ENCODE peak calls at places on chromosome 18, in nine cellular contexts. J, I, B, M, D, Q, O, Z and A are unnamed samples.

GRCh38 chr18:26655614-26656400 is 107.5 kb upstream of the KCTD1 start:
- DNase-seq in J (peak), I (peak), B (peak), M (no peak), D (peak), Q (peak), O (peak), Z (peak), A (no peak)

GRCh38 chr18:65659312-65659711 is 91.5 kb upstream of the CDH7 start:
- DNase-seq in J (no peak), I (no peak), B (no peak), M (no peak), D (no peak), Q (no peak), O (no peak), Z (no peak), A (no peak)

GRCh38 chr18:24212939-24213338 is 74.1 kb downstream of the CABYR start:
- DNase-seq in J (peak), I (no peak), B (no peak), M (no peak), D (no peak), Q (no peak), O (no peak), Z (no peak), A (no peak)

GRCh38 chr18:2902327-2902726 is 55.5 kb downstream of the EMILIN2 start:
- DNase-seq in J (no peak), I (peak), B (no peak), M (no peak), D (no peak), Q (no peak), O (no peak), Z (peak), A (no peak)

GRCh38 chr18:39698436-39698835 is 2132.8 kb upstream of the CELF4 start:
- DNase-seq in J (peak), I (no peak), B (no peak), M (no peak), D (no peak), Q (no peak), O (no peak), Z (no peak), A (no peak)

GRCh38 chr18:31369478-31369877 is 7.1 kb upstream of the DSG4 start:
- DNase-seq in J (no peak), I (no peak), B (no peak), M (no peak), D (no peak), Q (no peak), O (no peak), Z (no peak), A (no peak)

GRCh38 chr18:74190086-74190485 is 41.8 kb downstream of the TIMM21 start:
- DNase-seq in J (peak), I (no peak), B (no peak), M (no peak), D (no peak), Q (no peak), O (no peak), Z (no peak), A (no peak)

GRCh38 chr18:35559867-35560266 is 21.7 kb upstream of the GALNT1 start:
- DNase-seq in J (no peak), I (no peak), B (no peak), M (no peak), D (no peak), Q (no peak), O (no peak), Z (no peak), A (no peak)

GRCh38 chr18:11993264-11993916 is 12.1 kb downstream of the IMPA2 start:
- DNase-seq in J (no peak), I (peak), B (no peak), M (no peak), D (no peak), Q (no peak), O (no peak), Z (no peak), A (no peak)

GRCh38 chr18:78896111-78896510 is 83.5 kb upstream of the SALL3 start:
- DNase-seq in J (no peak), I (no peak), B (no peak), M (no peak), D (no peak), Q (no peak), O (no peak), Z (peak), A (no peak)

GRCh38 chr18:11807233-11807632 is 44.0 kb upstream of the CHMP1B start:
- DNase-seq in J (peak), I (no peak), B (no peak), M (no peak), D (no peak), Q (no peak), O (no peak), Z (no peak), A (no peak)

GRCh38 chr18:61991201-61991600 is 98.4 kb upstream of the RNF152 start:
- DNase-seq in J (peak), I (no peak), B (no peak), M (no peak), D (no peak), Q (peak), O (no peak), Z (no peak), A (no peak)

GRCh38 chr18:77608807-77609206 is 359.2 kb downstream of the GALR1 start:
- DNase-seq in J (no peak), I (no peak), B (no peak), M (no peak), D (no peak), Q (no peak), O (no peak), Z (no peak), A (no peak)

GRCh38 chr18:61556862-61557261 is 223.6 kb downstream of the CDH20 start:
- DNase-seq in J (no peak), I (no peak), B (no peak), M (no peak), D (no peak), Q (no peak), O (no peak), Z (no peak), A (no peak)

GRCh38 chr18:62979172-62979571 is 263.8 kb downstream of the PHLPP1 start:
- DNase-seq in J (peak), I (no peak), B (no peak), M (no peak), D (no peak), Q (no peak), O (no peak), Z (peak), A (no peak)

GRCh38 chr18:46260879-46261143 is 156.6 kb downstream of the HAUS1 start:
- DNase-seq in J (no peak), I (no peak), B (no peak), M (no peak), D (no peak), Q (no peak), O (no peak), Z (no peak), A (no peak)

GRCh38 chr18:73669299-73669698 is 478.3 kb downstream of the FBXO15 start:
- DNase-seq in J (peak), I (no peak), B (no peak), M (no peak), D (no peak), Q (no peak), O (no peak), Z (no peak), A (no peak)

GRCh38 chr18:8701546-8702118 is 3.7 kb upstream of the MTCL1 start:
- DNase-seq in J (peak), I (no peak), B (no peak), M (no peak), D (no peak), Q (no peak), O (no peak), Z (no peak), A (no peak)

GRCh38 chr18:46478796-46479195 is 178.2 kb downstream of the LOXHD1 start:
- DNase-seq in J (no peak), I (no peak), B (no peak), M (no peak), D (no peak), Q (no peak), O (no peak), Z (no peak), A (no peak)

GRCh38 chr18:11034816-11035215 is 114.6 kb downstream of the PIEZO2 start:
- DNase-seq in J (peak), I (no peak), B (no peak), M (no peak), D (no peak), Q (no peak), O (no peak), Z (no peak), A (no peak)

GRCh38 chr18:42137671-42138375 is 182.8 kb downstream of the PIK3C3 start:
- DNase-seq in J (no peak), I (no peak), B (no peak), M (no peak), D (no peak), Q (no peak), O (no peak), Z (no peak), A (no peak)

GRCh38 chr18:74273394-74273793 is 18.4 kb downstream of the CYB5A start:
- DNase-seq in J (no peak), I (no peak), B (no peak), M (no peak), D (no peak), Q (no peak), O (no peak), Z (no peak), A (no peak)

GRCh38 chr18:72984290-72984689 is 116.5 kb upstream of the NETO1 start:
- DNase-seq in J (no peak), I (no peak), B (no peak), M (no peak), D (no peak), Q (no peak), O (no peak), Z (no peak), A (no peak)

GRCh38 chr18:25832008-25832604 is 258.3 kb downstream of the SS18 start:
- DNase-seq in J (peak), I (no peak), B (peak), M (peak), D (peak), Q (peak), O (peak), Z (peak), A (no peak)

GRCh38 chr18:60981651-60982050 is 351.6 kb upstream of the CDH20 start:
- DNase-seq in J (no peak), I (no peak), B (no peak), M (no peak), D (no peak), Q (no peak), O (no peak), Z (no peak), A (no peak)

GRCh38 chr18:45384137-45384998 is 230.9 kb upstream of the SLC14A2 start:
- DNase-seq in J (peak), I (no peak), B (peak), M (peak), D (no peak), Q (peak), O (peak), Z (no peak), A (no peak)

GRCh38 chr18:55847960-55848359 is 260.0 kb upstream of the TCF4 start:
- DNase-seq in J (no peak), I (no peak), B (no peak), M (no peak), D (no peak), Q (no peak), O (no peak), Z (no peak), A (no peak)

GRCh38 chr18:41464278-41464677 is 490.8 kb upstream of the PIK3C3 start:
- DNase-seq in J (no peak), I (no peak), B (no peak), M (no peak), D (no peak), Q (no peak), O (no peak), Z (no peak), A (no peak)

GRCh38 chr18:51234117-51235010 is 36.9 kb upstream of the MEX3C start:
- DNase-seq in J (peak), I (no peak), B (no peak), M (no peak), D (no peak), Q (no peak), O (no peak), Z (no peak), A (no peak)

GRCh38 chr18:75111673-75112485 is 97.1 kb downstream of the PTGR3 start:
- DNase-seq in J (peak), I (no peak), B (no peak), M (no peak), D (no peak), Q (no peak), O (no peak), Z (peak), A (no peak)

GRCh38 chr18:27856839-27857238 is 320.1 kb downstream of the CDH2 start:
- DNase-seq in J (no peak), I (no peak), B (no peak), M (no peak), D (no peak), Q (no peak), O (no peak), Z (no peak), A (no peak)

GRCh38 chr18:73283032-73283431 is 415.2 kb upstream of the NETO1 start:
- DNase-seq in J (peak), I (no peak), B (no peak), M (no peak), D (no peak), Q (no peak), O (no peak), Z (no peak), A (no peak)

GRCh38 chr18:3450358-3451107 is 561 bp downstream of the TGIF1 start:
- DNase-seq in J (peak), I (peak), B (peak), M (peak), D (peak), Q (peak), O (peak), Z (peak), A (no peak)

GRCh38 chr18:53324353-53324752 is 900.1 kb downstream of the MBD2 start:
- DNase-seq in J (no peak), I (no peak), B (no peak), M (no peak), D (no peak), Q (no peak), O (no peak), Z (no peak), A (no peak)

GRCh38 chr18:37484893-37485834 is 80.4 kb downstream of the CELF4 start:
- DNase-seq in J (peak), I (no peak), B (no peak), M (no peak), D (no peak), Q (no peak), O (no peak), Z (no peak), A (no peak)

GRCh38 chr18:46155652-46156051 is 51.5 kb downstream of the HAUS1 start:
- DNase-seq in J (peak), I (no peak), B (no peak), M (no peak), D (no peak), Q (no peak), O (no peak), Z (no peak), A (no peak)

GRCh38 chr18:45320724-45321123 is 294.6 kb upstream of the SLC14A2 start:
- DNase-seq in J (peak), I (no peak), B (no peak), M (no peak), D (no peak), Q (no peak), O (no peak), Z (no peak), A (no peak)

GRCh38 chr18:49400398-49401072 is 59.9 kb downstream of the DYM start:
- DNase-seq in J (no peak), I (no peak), B (no peak), M (no peak), D (no peak), Q (no peak), O (no peak), Z (no peak), A (no peak)

GRCh38 chr18:6885992-6886823 is 156.7 kb downstream of the ARHGAP28 start:
- DNase-seq in J (peak), I (no peak), B (peak), M (peak), D (no peak), Q (no peak), O (no peak), Z (no peak), A (no peak)

GRCh38 chr18:11909597-11910026 is 1.5 kb upstream of the MPPE1 start:
- DNase-seq in J (peak), I (no peak), B (peak), M (no peak), D (no peak), Q (no peak), O (no peak), Z (no peak), A (no peak)

GRCh38 chr18:13793819-13794218 is 30.1 kb upstream of the MC5R start:
- DNase-seq in J (no peak), I (no peak), B (no peak), M (no peak), D (no peak), Q (no peak), O (no peak), Z (no peak), A (no peak)
- TF ChIP-seq CTCF in J (no peak), I (no peak), B (no peak), M (no peak), D (no peak), Q (peak), O (no peak), Z (no peak), A (peak)

GRCh38 chr18:59249186-59249774 is 24.0 kb downstream of the RAX start:
- DNase-seq in J (peak), I (no peak), B (peak), M (peak), D (no peak), Q (no peak), O (no peak), Z (no peak), A (no peak)
- TF ChIP-seq CTCF in J (peak), I (peak), B (peak), M (peak), D (peak), Q (peak), O (peak), Z (no peak), A (peak)

GRCh38 chr18:34159691-34160185 is 65.0 kb downstream of the NOL4 start:
- DNase-seq in J (no peak), I (no peak), B (no peak), M (no peak), D (no peak), Q (no peak), O (no peak), Z (no peak), A (no peak)

GRCh38 chr18:34153711-34154110 is 71.0 kb downstream of the NOL4 start:
- DNase-seq in J (peak), I (no peak), B (no peak), M (no peak), D (no peak), Q (no peak), O (no peak), Z (no peak), A (no peak)

DNA sequence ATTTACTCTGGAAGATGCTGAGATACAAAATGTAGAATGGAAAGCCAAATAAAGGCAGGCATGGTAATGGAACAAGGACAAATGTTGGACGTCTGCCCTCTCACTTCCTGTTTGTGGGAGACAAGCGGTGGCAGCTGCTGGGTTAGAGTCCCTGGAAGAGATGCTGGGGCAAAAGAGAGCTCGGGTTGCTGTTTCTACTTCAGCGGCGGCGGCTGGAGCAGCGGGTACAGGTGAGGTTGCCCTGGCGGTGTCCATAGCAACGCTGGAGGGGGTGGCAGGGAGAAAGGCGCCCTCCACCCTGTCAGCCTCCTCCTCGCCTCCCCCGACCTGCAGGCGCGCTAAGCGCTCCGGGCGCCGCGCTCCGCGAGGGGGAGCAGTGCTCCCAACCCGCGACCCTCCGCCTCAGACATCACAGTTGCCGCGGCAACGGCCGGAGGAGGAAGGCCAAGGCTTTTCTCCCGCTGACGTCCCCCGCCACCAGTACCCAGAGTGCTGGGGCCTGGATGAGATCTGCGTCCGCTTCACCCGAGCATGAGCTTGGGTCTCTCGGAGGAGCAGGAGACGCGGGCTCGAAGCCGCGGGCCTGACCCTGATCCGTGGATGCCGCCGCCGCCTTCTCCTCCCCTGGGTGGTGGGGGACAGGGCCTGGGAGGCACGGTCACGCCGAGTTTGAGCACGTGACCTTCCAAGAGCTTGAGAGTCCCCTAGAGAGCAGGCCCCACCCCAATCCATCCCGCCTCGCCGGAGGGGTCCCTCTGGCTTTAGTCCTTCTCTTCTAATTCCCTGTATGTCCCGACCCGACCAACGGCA is 65.6 kb downstream of the NOL4 start:
- DNase-seq in J (peak), I (peak), B (peak), M (no peak), D (no peak), Q (peak), O (no peak), Z (peak), A (peak)
- TF ChIP-seq CTCF in J (no peak), I (no peak), B (no peak), M (no peak), D (peak), Q (peak), O (no peak), Z (no peak), A (peak)

DNA sequence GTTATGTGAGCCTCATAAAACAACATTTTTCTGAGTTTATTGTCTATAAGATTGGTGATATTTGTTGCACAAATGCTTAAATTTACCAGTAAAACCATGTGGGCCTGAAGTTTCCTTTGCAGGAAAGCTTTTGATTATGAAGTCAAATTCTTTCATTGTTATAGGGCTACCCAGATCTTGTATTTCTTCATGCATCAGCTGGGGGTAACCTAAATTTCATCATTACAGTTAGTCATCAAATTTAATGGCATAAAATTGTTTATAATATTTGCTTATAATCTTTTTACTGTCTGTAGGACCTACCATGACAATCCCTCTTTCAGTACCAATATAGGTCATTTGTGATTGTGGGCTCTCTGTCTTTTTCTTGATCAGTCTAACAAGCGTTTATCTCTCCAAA is 47.8 kb downstream of the SMAD2 start:
- DNase-seq in J (peak), I (no peak), B (no peak), M (no peak), D (no peak), Q (no peak), O (no peak), Z (no peak), A (no peak)
- TF ChIP-seq CTCF in J (no peak), I (no peak), B (no peak), M (no peak), D (no peak), Q (no peak), O (no peak), Z (no peak), A (no peak)